ENCODE peak calls at places on chromosomes 12 and 14, in five cellular contexts. K, U, O, B and L are unnamed samples.

GRCh38 chr12:93638095-93638494 is 39.1 kb upstream of the CRADD start:
- DNase-seq in K (no peak), U (no peak), O (no peak), B (no peak), L (no peak)

GRCh38 chr12:11863988-11864387 is 206.8 kb upstream of the BCL2L14 start:
- DNase-seq in K (peak; percentile 25), U (peak; percentile 50), O (no peak), B (no peak), L (no peak)

GRCh38 chr14:76782885-76783566 is 21.8 kb downstream of the VASH1 start:
- DNase-seq in K (peak; percentile 67), U (no peak), O (no peak), B (no peak), L (no peak)

GRCh38 chr12:51547606-51548005 is 43.4 kb upstream of the SCN8A start:
- DNase-seq in K (no peak), U (no peak), O (no peak), B (no peak), L (no peak)

GRCh38 chr12:74412607-74413230 is 124.9 kb upstream of the ATXN7L3B start:
- DNase-seq in K (peak; percentile 19), U (no peak), O (no peak), B (no peak), L (no peak)

GRCh38 chr12:51845451-51845850 is 3.1 kb downstream of the FIGNL2 start:
- DNase-seq in K (no peak), U (no peak), O (no peak), B (no peak), L (no peak)

GRCh38 chr14:49586673-49587460 is 687 bp upstream of the RPS29 start:
- DNase-seq in K (peak; percentile 86), U (no peak), O (peak; percentile 38), B (peak; percentile 91), L (peak; percentile 59)

GRCh38 chr12:124567035-124567672 is at the start of gene NCOR2:
- DNase-seq in K (peak; percentile 47), U (no peak), O (peak; percentile 50), B (no peak), L (peak; percentile 90)

GRCh38 chr12:54005853-54006699 is 2.7 kb upstream of the HOXC8 start:
- DNase-seq in K (peak; percentile 86), U (peak; percentile 85), O (peak; percentile 85), B (peak; percentile 65), L (peak; percentile 97)

GRCh38 chr14:45633220-45633984 is 380.4 kb upstream of the MIS18BP1 start:
- DNase-seq in K (no peak), U (no peak), O (no peak), B (no peak), L (no peak)
- H3K4me3 ChIP-seq in K (no peak overlapping the region), U (no peak overlapping the region), O (no peak overlapping the region), B (no peak overlapping the region), L (no peak overlapping the region)

DNA sequence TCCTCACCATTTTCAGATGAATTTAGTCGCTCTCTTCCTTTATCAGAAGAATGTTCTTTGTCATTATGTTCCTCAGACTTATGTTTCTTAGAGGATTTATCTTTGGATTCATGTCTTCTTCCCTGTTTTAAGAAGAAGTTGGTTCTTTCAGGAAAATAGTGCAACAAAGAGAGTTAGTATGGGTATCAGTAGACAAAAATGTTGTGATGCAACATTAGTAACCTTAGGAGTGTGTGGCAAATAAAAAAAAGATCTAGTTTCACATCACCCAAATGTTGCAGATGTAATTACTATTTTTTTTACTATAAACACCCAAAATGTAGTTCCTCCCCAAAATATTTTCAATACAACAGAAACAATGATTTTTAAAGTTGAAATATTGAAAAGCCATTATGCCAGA is 7.8 kb downstream of the RSRC2 start:
- DNase-seq in K (no peak), U (no peak), O (no peak), B (no peak), L (no peak)
- H3K36me3 ChIP-seq in K (peaks cover 12% of the 10 kb centered on the region), U (peaks cover 24% of the 10 kb centered on the region), O (peaks cover 100% of the 10 kb centered on the region), B (peaks cover 76% of the 10 kb centered on the region), L (peaks cover 66% of the 10 kb centered on the region)

GRCh38 chr14:69574266-69574953 is at the start of gene CCDC177:
- DNase-seq in K (peak; percentile 75), U (no peak), O (peak; percentile 74), B (peak; percentile 43), L (peak; percentile 91)
- H3K4me3 ChIP-seq in K (peak within 1 kb of the TSS; percentile 62), U (peak within 1 kb of the TSS; percentile 39), O (peak within 1 kb of the TSS; percentile 59), B (peak within 1 kb of the TSS; percentile 27), L (peak within 1 kb of the TSS; percentile 42)

GRCh38 chr12:1542599-1542998 is 51.8 kb downstream of the FBXL14 start:
- DNase-seq in K (no peak), U (no peak), O (no peak), B (no peak), L (no peak)

GRCh38 chr12:1540690-1541089 is 53.7 kb downstream of the FBXL14 start:
- DNase-seq in K (no peak), U (no peak), O (no peak), B (no peak), L (no peak)

GRCh38 chr12:1546931-1547640 is 47.3 kb downstream of the FBXL14 start:
- DNase-seq in K (no peak), U (no peak), O (no peak), B (no peak), L (no peak)

GRCh38 chr12:1544991-1545700 is 49.2 kb downstream of the FBXL14 start:
- DNase-seq in K (peak; percentile 33), U (no peak), O (no peak), B (no peak), L (peak; percentile 54)
- H3K36me3 ChIP-seq in K (no peaks in the 10 kb centered on the region), U (no peaks in the 10 kb centered on the region), O (no peaks in the 10 kb centered on the region), B (no peaks in the 10 kb centered on the region), L (no peaks in the 10 kb centered on the region)

DNA sequence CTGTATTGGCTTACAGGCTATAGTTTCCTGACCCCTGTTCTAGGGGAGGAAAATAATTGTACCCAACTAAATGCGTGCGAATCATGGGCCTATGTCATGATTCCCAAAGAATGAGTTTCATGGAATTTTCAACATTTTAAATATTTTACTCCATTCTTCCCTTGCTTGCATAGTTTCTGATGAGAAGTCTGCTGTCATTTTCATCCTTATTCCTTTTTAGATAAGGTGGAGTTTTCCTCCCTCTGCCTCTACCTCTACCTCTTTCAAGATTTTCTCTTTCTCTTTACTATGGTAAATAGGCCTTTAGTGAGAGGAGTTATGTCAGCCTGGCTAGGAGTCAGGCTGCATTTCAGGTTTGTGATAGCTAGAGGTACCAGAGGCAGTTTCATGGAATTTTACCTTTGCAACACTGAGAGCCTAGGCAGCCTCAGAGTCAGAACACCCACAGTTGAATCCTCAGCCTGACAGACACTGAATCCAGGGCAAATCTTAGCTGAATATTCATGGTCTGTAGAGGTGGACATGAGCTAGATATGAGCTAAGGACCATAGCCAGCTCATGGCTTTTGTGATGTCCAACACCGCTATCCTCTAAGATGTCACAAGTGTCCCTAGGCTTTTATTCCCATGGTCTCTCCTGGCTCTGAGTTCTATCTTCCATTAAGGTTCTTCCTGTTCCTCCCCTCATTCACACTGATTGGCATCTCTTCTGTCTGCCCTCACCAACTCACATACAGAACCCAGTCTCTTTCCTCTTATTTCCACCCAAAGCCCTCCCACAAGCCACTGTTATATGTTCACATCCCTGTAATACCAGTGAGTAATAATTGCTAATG is 6.0 kb downstream of the SERPINA3 start:
- DNase-seq in K (no peak), U (no peak), O (no peak), B (no peak), L (no peak)
- H3K4me3 ChIP-seq in K (no peak overlapping the region), U (no peak overlapping the region), O (no peak overlapping the region), B (no peak overlapping the region), L (no peak overlapping the region)